ENCODE peak calls at places on chromosomes 11 and 22, in five cellular contexts. R is cardiac muscle cell, U is AG09309, F is cardiac fibroblast, V is AG04449. A is an unnamed sample.

GRCh38 chr11:124897681-124898680 is at the start of gene ROBO4:
- DNase-seq in R (peak), U (peak), F (peak), V (peak), A (peak)

GRCh38 chr11:125263268-125263790 is 98.8 kb downstream of the PKNOX2 start:
- DNase-seq in R (peak), U (peak), F (peak), V (peak), A (peak)

GRCh38 chr11:48116843-48117242 is 99.8 kb upstream of the OR4B1 start:
- DNase-seq in R (peak), U (no peak), F (peak), V (no peak), A (peak)

GRCh38 chr11:67179892-67180490 is 60.9 kb downstream of the KDM2A start:
- DNase-seq in R (no peak), U (no peak), F (no peak), V (no peak), A (no peak)

GRCh38 chr11:118290923-118291322 is 13.6 kb upstream of the CD3E start:
- DNase-seq in R (peak), U (no peak), F (peak), V (no peak), A (peak)

GRCh38 chr11:94968334-94968958 is 4.9 kb downstream of the CWC15 start:
- DNase-seq in R (peak), U (no peak), F (peak), V (no peak), A (peak)

GRCh38 chr11:2593393-2593950 is 106.3 kb downstream of the KCNQ1OT1 start:
- DNase-seq in R (no peak), U (no peak), F (no peak), V (no peak), A (no peak)

GRCh38 chr22:26885441-26886261 is 228.3 kb downstream of the MIAT start:
- DNase-seq in R (no peak), U (no peak), F (no peak), V (no peak), A (no peak)

GRCh38 chr22:38203855-38204497 is 2.2 kb downstream of the MAFF start:
- DNase-seq in R (no peak), U (no peak), F (no peak), V (no peak), A (no peak)

GRCh38 chr22:50403701-50404101 is 60.6 kb downstream of the PPP6R2 start:
- DNase-seq in R (peak), U (no peak), F (peak), V (no peak), A (peak)

GRCh38 chr22:20979940-20980453 is 2.1 kb upstream of the LZTR1 start:
- DNase-seq in R (no peak), U (no peak), F (no peak), V (no peak), A (no peak)

GRCh38 chr22:26756675-26757293 is 99.4 kb downstream of the MIAT start:
- DNase-seq in R (peak), U (no peak), F (peak), V (no peak), A (peak)

GRCh38 chr11:14132312-14132711 is 169.8 kb downstream of the SPON1 start:
- DNase-seq in R (no peak), U (no peak), F (peak), V (no peak), A (no peak)

GRCh38 chr11:108966978-108967377 is 302.1 kb downstream of the DDX10 start:
- DNase-seq in R (no peak), U (no peak), F (no peak), V (no peak), A (no peak)
- H3K4me3 ChIP-seq in R (no peak), U (no peak), F (no peak), V (no peak), A (no peak)

DNA sequence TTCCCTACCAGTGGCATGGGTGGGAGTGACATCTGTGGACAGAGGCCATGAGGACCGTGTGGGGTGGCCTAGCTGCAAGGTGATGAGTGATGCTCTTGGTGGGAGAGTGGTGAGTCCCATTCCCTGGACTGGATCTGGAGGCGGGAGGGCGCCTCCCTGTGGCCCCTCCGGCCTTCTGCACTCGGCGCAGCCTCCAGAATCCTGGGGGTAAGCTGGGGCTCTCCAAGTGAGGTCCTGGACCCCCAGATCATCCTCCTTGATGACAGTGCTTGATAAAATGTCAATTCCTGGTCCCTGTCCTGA is 32.3 kb upstream of the PRR5 start:
- DNase-seq in R (peak), U (no peak), F (no peak), V (no peak), A (peak)
- TF ChIP-seq CTCF in R (peak), U (peak), F (peak), V (peak), A (peak)

GRCh38 chr11:70491696-70492472 is 93.6 kb downstream of the CTTN start:
- DNase-seq in R (no peak), U (no peak), F (no peak), V (no peak), A (no peak)
- H3K4me3 ChIP-seq in R (no peak), U (no peak), F (no peak), V (no peak), A (no peak)

GRCh38 chr11:102666331-102666957 is 39.1 kb downstream of the MMP27 start:
- DNase-seq in R (peak), U (peak), F (peak), V (no peak), A (peak)
- TF ChIP-seq CTCF in R (peak), U (peak), F (peak), V (peak), A (peak)

GRCh38 chr11:112182867-112183266 is 7.6 kb downstream of the BCO2 start:
- DNase-seq in R (no peak), U (no peak), F (no peak), V (no peak), A (no peak)

GRCh38 chr11:112178428-112178827 is 3.1 kb downstream of the BCO2 start:
- DNase-seq in R (no peak), U (no peak), F (no peak), V (no peak), A (no peak)

GRCh38 chr11:112176077-112176476 is 765 bp downstream of the BCO2 start:
- DNase-seq in R (no peak), U (no peak), F (no peak), V (no peak), A (no peak)

GRCh38 chr11:112177610-112178009 is 2.3 kb downstream of the BCO2 start:
- DNase-seq in R (no peak), U (no peak), F (no peak), V (no peak), A (no peak)

DNA sequence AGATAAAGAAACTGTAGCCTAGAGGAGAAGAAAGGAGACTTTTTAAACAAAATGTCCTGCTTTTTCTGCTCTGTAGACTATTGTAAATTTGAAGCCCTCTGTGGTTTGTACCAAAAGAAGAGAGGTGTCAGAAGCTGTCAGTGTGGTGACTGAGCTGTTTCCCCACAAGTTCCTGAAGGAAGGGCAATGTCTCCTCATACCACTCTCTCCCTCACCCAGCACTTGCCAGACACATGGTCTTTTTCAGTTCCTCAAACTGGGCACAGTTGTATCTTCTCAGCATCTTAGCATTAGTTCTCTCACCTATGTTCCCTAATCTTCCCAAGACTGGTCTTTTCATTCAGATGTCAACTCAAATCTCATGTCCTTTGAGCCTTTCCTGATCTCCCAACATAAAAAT is 4.3 kb downstream of the BCO2 start:
- DNase-seq in R (no peak), U (no peak), F (no peak), V (no peak), A (no peak)
- H3K4me3 ChIP-seq in R (no peak), U (no peak), F (no peak), V (no peak), A (no peak)

GRCh38 chr11:33403344-33403743 is 146.2 kb downstream of the HIPK3 start:
- DNase-seq in R (no peak), U (no peak), F (no peak), V (no peak), A (no peak)

GRCh38 chr11:33396361-33396760 is 139.2 kb downstream of the HIPK3 start:
- DNase-seq in R (no peak), U (no peak), F (no peak), V (no peak), A (no peak)

GRCh38 chr11:33399421-33399820 is 142.2 kb downstream of the HIPK3 start:
- DNase-seq in R (no peak), U (no peak), F (no peak), V (no peak), A (no peak)

GRCh38 chr11:33406241-33406640 is 149.1 kb downstream of the HIPK3 start:
- DNase-seq in R (no peak), U (no peak), F (no peak), V (no peak), A (no peak)

GRCh38 chr11:33402066-33402465 is 144.9 kb downstream of the HIPK3 start:
- DNase-seq in R (peak), U (no peak), F (no peak), V (no peak), A (peak)
- TF ChIP-seq CTCF in R (no peak), U (no peak), F (no peak), V (no peak), A (no peak)

DNA sequence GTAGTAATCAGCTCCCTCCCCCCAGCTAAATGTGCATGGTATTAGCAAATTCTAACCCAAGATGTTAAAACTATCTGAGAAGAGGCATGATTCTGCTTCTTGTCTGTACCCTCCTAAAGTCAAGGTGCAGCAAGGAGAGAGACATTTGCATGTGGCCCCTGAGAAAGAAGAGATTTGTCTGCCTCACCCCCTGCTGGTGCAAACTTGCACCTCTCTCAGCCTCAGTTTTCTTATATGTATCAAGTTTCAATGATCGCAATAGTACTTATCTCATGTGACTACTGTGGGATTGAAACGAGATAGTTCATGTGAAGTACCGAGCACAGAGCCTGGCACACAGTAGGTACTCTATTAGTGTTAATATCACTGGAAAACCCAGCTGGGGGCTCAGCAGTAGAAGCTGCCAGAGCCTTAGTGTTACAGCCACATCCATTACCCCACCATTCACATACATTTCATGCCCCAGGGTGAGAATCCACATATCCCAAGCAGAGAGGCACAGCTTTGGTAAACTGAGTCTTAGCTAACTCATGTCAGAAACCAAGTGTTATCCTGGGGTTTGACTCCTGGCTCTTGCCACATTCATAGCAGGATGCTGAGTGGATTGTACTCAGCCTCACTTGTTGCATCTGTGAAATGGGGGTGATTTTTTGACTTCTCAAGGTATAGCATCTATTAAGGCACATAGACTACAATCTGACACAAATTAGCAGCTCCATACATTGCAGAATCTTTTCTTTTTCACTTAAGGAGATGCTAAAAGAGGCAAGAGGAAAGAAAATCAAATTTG is 24.9 kb downstream of the CD44 start:
- DNase-seq in R (no peak), U (no peak), F (no peak), V (no peak), A (peak)
- H3K4me3 ChIP-seq in R (no peak), U (no peak), F (no peak), V (no peak), A (no peak)

GRCh38 chr11:20821046-20821445 is 151.7 kb downstream of the NELL1 start:
- DNase-seq in R (no peak), U (no peak), F (no peak), V (no peak), A (no peak)
- TF ChIP-seq CTCF in R (no peak), U (no peak), F (no peak), V (no peak), A (no peak)

GRCh38 chr11:46649180-46649738 is 31.9 kb downstream of the ATG13 start:
- DNase-seq in R (peak), U (peak), F (peak), V (peak), A (peak)
- H3K4me3 ChIP-seq in R (no peak), U (no peak), F (no peak), V (no peak), A (no peak)

A was measured in choroid plexus epithelial cell.